ENCODE peak calls at places on chromosomes 7 and 10, in ten cellular contexts. R, D, M, O, U, Y, N, A, T and W are unnamed samples.
A peak's percentile ranks its signal among the peaks of the same experiment; 100 is the strongest.

GRCh38 chr10:86556532-86556931 is 34.9 kb upstream of the WAPL start:
- DNase-seq in R (no peak), D (no peak), M (no peak), O (no peak), U (no peak), Y (no peak), N (no peak), A (no peak), T (no peak), W (no peak)

GRCh38 chr7:99106869-99107268 is 37.0 kb downstream of the SMURF1 start:
- DNase-seq in R (no peak), D (peak; percentile 41), M (peak; percentile 41), O (peak; percentile 23), U (no peak), Y (no peak), N (no peak), A (no peak), T (no peak), W (no peak)

GRCh38 chr7:149060161-149060560 is 30.4 kb downstream of the ZNF786 start:
- DNase-seq in R (no peak), D (peak; percentile 33), M (no peak), O (no peak), U (no peak), Y (no peak), N (no peak), A (no peak), T (no peak), W (no peak)

GRCh38 chr10:127398140-127398966 is 150.8 kb upstream of the NPS start:
- DNase-seq in R (no peak), D (peak; percentile 73), M (no peak), O (peak; percentile 3), U (no peak), Y (no peak), N (no peak), A (no peak), T (no peak), W (no peak)

GRCh38 chr10:69505636-69506318 is 54.5 kb downstream of the TSPAN15 start:
- DNase-seq in R (no peak), D (no peak), M (no peak), O (no peak), U (no peak), Y (no peak), N (no peak), A (no peak), T (peak; percentile 64), W (no peak)

GRCh38 chr7:100118388-100119074 is 627 bp downstream of the TAF6 start:
- DNase-seq in R (no peak), D (no peak), M (no peak), O (no peak), U (no peak), Y (no peak), N (peak; percentile 17), A (no peak), T (no peak), W (no peak)

GRCh38 chr7:117458977-117459583 is 20.7 kb upstream of the CFTR start:
- DNase-seq in R (no peak), D (peak; percentile 44), M (no peak), O (peak; percentile 26), U (peak; percentile 21), Y (no peak), N (no peak), A (no peak), T (no peak), W (peak; percentile 17)

GRCh38 chr7:107644704-107645083 is 15.9 kb upstream of the SLC26A4 start:
- DNase-seq in R (no peak), D (peak; percentile 31), M (no peak), O (no peak), U (no peak), Y (no peak), N (no peak), A (no peak), T (no peak), W (no peak)

GRCh38 chr10:98030093-98030821 is at the start of gene CRTAC1:
- DNase-seq in R (no peak), D (no peak), M (peak; percentile 65), O (peak; percentile 26), U (no peak), Y (peak; percentile 57), N (peak; percentile 32), A (peak; percentile 51), T (no peak), W (no peak)

GRCh38 chr7:120395526-120396019 is 122.6 kb downstream of the KCND2 start:
- DNase-seq in R (no peak), D (no peak), M (no peak), O (no peak), U (no peak), Y (no peak), N (no peak), A (no peak), T (no peak), W (no peak)

GRCh38 chr7:26759108-26759507 is 105.3 kb downstream of the SKAP2 start:
- DNase-seq in R (no peak), D (no peak), M (no peak), O (no peak), U (no peak), Y (no peak), N (no peak), A (no peak), T (no peak), W (no peak)

GRCh38 chr7:99499356-99499712 is 747 bp downstream of the ZNF394 start:
- DNase-seq in R (no peak), D (no peak), M (no peak), O (no peak), U (no peak), Y (no peak), N (peak; percentile 30), A (no peak), T (no peak), W (no peak)

GRCh38 chr10:80264081-80265056 is 25.1 kb downstream of the MAT1A start:
- DNase-seq in R (no peak), D (no peak), M (no peak), O (no peak), U (no peak), Y (no peak), N (no peak), A (no peak), T (no peak), W (no peak)

GRCh38 chr7:8133955-8134733 is 127.8 kb downstream of the ICA1 start:
- DNase-seq in R (no peak), D (no peak), M (no peak), O (no peak), U (no peak), Y (no peak), N (no peak), A (no peak), T (no peak), W (no peak)

DNA sequence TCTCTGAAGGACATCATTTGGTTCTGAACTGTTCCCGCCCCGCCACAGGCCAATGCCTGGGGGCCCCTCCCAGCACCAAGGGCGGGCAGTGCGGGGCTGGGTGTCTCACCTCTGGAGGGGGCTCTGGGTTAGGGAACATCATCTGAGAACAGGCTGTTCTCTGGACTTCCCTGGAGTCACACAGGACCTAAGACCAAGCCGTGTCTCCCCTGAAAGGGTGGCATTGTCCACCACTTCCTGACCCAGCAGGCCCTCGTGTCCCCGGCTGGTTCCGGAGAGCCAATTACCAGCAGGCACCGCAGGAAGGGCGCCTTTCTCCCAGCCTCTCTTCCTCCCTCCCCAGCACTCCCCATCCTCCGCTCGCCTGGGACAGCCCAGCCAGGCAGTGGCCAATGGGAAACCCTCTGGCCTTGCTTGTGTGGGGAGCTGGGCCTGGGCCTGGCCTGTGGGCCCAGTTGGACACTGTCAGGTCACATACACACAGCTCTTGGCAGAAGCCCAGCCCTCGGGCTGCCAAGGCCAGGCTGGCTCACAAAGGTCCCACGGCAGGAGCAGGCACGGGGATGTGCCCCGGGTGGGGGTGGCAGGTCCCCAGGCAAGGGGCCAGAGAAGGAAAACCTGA is 119.5 kb downstream of the SPDYE5 start:
- DNase-seq in R (peak; percentile 99), D (no peak), M (peak; percentile 87), O (peak; percentile 82), U (no peak), Y (peak; percentile 58), N (no peak), A (peak; percentile 40), T (peak; percentile 92), W (no peak)
- TF ChIP-seq POLR2A in R (peak; percentile 74), D (no peak), M (peak; percentile 52), O (peak; percentile 22), U (no peak), Y (no peak), N (no peak), A (peak; percentile 21), T (no peak), W (no peak)

GRCh38 chr7:131040467-131040932 is 287.2 kb upstream of the MKLN1 start:
- DNase-seq in R (no peak), D (peak; percentile 77), M (peak; percentile 64), O (peak; percentile 82), U (peak; percentile 73), Y (no peak), N (peak; percentile 58), A (peak; percentile 35), T (no peak), W (peak; percentile 70)
- TF ChIP-seq POLR2A in R (no peak), D (no peak), M (no peak), O (no peak), U (no peak), Y (no peak), N (no peak), A (no peak), T (no peak), W (no peak)

DNA sequence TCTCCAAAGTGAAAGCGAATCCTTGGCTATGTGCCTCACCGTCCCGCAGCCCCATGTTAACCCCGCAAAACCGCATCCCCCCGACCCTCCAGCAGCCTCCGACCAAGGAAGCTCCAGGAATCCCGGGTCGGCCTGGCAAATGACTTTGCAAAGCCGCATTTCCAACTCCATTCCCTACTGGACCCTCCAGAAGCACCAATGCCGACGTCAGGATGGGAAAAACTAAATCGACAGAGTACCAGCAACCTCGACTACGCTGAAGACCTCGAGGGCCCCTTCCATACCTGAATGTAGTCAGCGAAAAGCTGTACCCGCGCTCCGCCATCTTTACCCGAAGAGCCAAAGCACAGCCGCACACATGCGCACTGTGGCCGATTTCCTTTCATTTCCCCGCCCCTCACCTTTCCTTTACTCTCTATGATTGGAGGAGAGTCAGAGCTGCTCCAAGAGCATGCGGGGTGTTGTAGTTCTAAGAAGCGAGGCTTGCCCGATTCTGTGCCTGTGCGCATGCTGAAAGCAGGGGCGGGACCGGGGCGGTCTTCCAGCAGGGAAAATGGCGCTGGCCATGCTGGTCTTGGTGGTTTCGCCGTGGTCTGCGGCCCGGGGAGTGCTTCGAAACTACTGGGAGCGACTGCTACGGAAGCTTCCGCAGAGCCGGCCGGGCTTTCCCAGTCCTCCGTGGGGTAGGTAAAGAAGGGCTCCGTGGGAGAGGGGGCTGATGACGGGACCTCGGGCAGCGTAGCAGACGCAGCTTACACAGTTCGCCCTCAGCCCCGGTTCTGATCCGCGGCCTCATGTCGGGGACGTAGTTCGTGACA is at the start of the genes MRPL32 and PSMA2:
- DNase-seq in R (peak; percentile 96), D (peak; percentile 97), M (peak; percentile 95), O (peak; percentile 99), U (peak; percentile 95), Y (peak; percentile 95), N (peak; percentile 99), A (peak; percentile 90), T (peak; percentile 98), W (peak; percentile 98)
- TF ChIP-seq POLR2A in R (peak; percentile 65), D (peak; percentile 81), M (peak; percentile 82), O (peak; percentile 74), U (peak; percentile 92), Y (no peak), N (peak; percentile 90), A (peak; percentile 72), T (peak; percentile 54), W (peak; percentile 94)

GRCh38 chr7:106400990-106401389 is 116.2 kb upstream of the NAMPT start:
- DNase-seq in R (no peak), D (no peak), M (no peak), O (no peak), U (no peak), Y (no peak), N (no peak), A (no peak), T (no peak), W (no peak)
- TF ChIP-seq POLR2A in R (no peak), D (no peak), M (no peak), O (no peak), U (no peak), Y (no peak), N (no peak), A (no peak), T (no peak), W (no peak)

GRCh38 chr10:5574642-5575131 is 49.9 kb downstream of the CALML3 start:
- DNase-seq in R (peak; percentile 90), D (no peak), M (no peak), O (no peak), U (no peak), Y (peak; percentile 52), N (no peak), A (no peak), T (peak; percentile 60), W (no peak)
- TF ChIP-seq POLR2A in R (no peak), D (no peak), M (no peak), O (no peak), U (no peak), Y (no peak), N (no peak), A (no peak), T (no peak), W (no peak)